ENCODE peak calls at places on chromosomes 4 and X, in nine cellular contexts. C is Karpas-422, Q is GM23248, Z is HCT116, K is GM23338, D is hepatocyte, J is MM.1S, B is SK-N-SH, E is OCI-LY7. X is an unnamed sample. For H3K4me1 and H3K9me2, the result is how much of the 10 kb centered on the place peaks cover.

GRCh38 chr4:118265312-118266144 is 87.3 kb downstream of the PRSS12 start:
- DNase-seq in C (no peak), Q (peak), Z (no peak), K (peak), D (peak), J (no peak), B (peak), E (no peak), X (no peak)

GRCh38 chr4:6271701-6272465 is 2.2 kb downstream of the WFS1 start:
- DNase-seq in C (no peak), Q (no peak), Z (no peak), K (no peak), D (no peak), J (no peak), B (no peak), E (no peak), X (peak)

GRCh38 chr4:81635747-81636146 is 164.0 kb upstream of the RASGEF1B start:
- DNase-seq in C (peak), Q (no peak), Z (peak), K (no peak), D (peak), J (peak), B (no peak), E (peak), X (peak)

GRCh38 chrX:8189096-8189830 is 18.2 kb upstream of the VCX2 start:
- DNase-seq in C (no peak), Q (no peak), Z (no peak), K (no peak), D (no peak), J (no peak), B (no peak), E (no peak), X (no peak)

GRCh38 chr4:22493523-22493922 is 22.3 kb downstream of the ADGRA3 start:
- DNase-seq in C (no peak), Q (no peak), Z (no peak), K (no peak), D (no peak), J (no peak), B (no peak), E (no peak), X (peak)

GRCh38 chr4:72846280-72847111 is 223.0 kb downstream of the COX18 start:
- DNase-seq in C (peak), Q (peak), Z (no peak), K (peak), D (peak), J (peak), B (no peak), E (peak), X (peak)

GRCh38 chrX:2325076-2325784 is 175.5 kb downstream of the DHRSX start:
- DNase-seq in C (no peak), Q (no peak), Z (no peak), K (no peak), D (no peak), J (no peak), B (peak), E (no peak), X (no peak)

GRCh38 chr4:2256781-2257191 is 5.1 kb downstream of the MXD4 start:
- DNase-seq in C (no peak), Q (no peak), Z (no peak), K (no peak), D (no peak), J (no peak), B (peak), E (no peak), X (no peak)

GRCh38 chr4:72377491-72378194 is 191.4 kb downstream of the ADAMTS3 start:
- DNase-seq in C (no peak), Q (peak), Z (no peak), K (no peak), D (no peak), J (no peak), B (no peak), E (no peak), X (no peak)

GRCh38 chr4:64272432-64272831 is 136.8 kb downstream of the TECRL start:
- DNase-seq in C (no peak), Q (no peak), Z (no peak), K (no peak), D (no peak), J (no peak), B (no peak), E (no peak), X (peak)

GRCh38 chr4:37540486-37540885 is 145.7 kb downstream of the RELL1 start:
- DNase-seq in C (no peak), Q (no peak), Z (no peak), K (peak), D (no peak), J (no peak), B (no peak), E (no peak), X (peak)

GRCh38 chr4:37533286-37534033 is 152.7 kb downstream of the RELL1 start:
- DNase-seq in C (peak), Q (no peak), Z (no peak), K (no peak), D (no peak), J (no peak), B (no peak), E (no peak), X (peak)

GRCh38 chr4:37538931-37539330 is 147.2 kb downstream of the RELL1 start:
- DNase-seq in C (no peak), Q (no peak), Z (no peak), K (peak), D (no peak), J (no peak), B (no peak), E (no peak), X (no peak)

GRCh38 chr4:37537484-37537883 is 148.7 kb downstream of the RELL1 start:
- DNase-seq in C (peak), Q (no peak), Z (no peak), K (no peak), D (no peak), J (no peak), B (no peak), E (no peak), X (no peak)

GRCh38 chr4:37535872-37536271 is 150.3 kb downstream of the RELL1 start:
- DNase-seq in C (peak), Q (peak), Z (no peak), K (no peak), D (no peak), J (no peak), B (no peak), E (no peak), X (peak)
- H3K4me1 ChIP-seq in C (under half), Q (under half), Z (under half), K (under half), D (under half), J (under half), B (under half), E (under half), X (under half)

GRCh38 chrX:31294475-31294874 is 222.6 kb upstream of the FTHL17 start:
- DNase-seq in C (no peak), Q (no peak), Z (no peak), K (no peak), D (no peak), J (no peak), B (no peak), E (no peak), X (no peak)

GRCh38 chrX:31297881-31298280 is 226.0 kb upstream of the FTHL17 start:
- DNase-seq in C (no peak), Q (no peak), Z (no peak), K (no peak), D (no peak), J (no peak), B (no peak), E (no peak), X (no peak)

GRCh38 chrX:31298881-31299280 is 227.0 kb upstream of the FTHL17 start:
- DNase-seq in C (no peak), Q (no peak), Z (no peak), K (peak), D (no peak), J (no peak), B (no peak), E (no peak), X (no peak)

GRCh38 chrX:31287861-31288260 is 216.0 kb upstream of the FTHL17 start:
- DNase-seq in C (no peak), Q (no peak), Z (no peak), K (no peak), D (no peak), J (no peak), B (no peak), E (no peak), X (no peak)

DNA sequence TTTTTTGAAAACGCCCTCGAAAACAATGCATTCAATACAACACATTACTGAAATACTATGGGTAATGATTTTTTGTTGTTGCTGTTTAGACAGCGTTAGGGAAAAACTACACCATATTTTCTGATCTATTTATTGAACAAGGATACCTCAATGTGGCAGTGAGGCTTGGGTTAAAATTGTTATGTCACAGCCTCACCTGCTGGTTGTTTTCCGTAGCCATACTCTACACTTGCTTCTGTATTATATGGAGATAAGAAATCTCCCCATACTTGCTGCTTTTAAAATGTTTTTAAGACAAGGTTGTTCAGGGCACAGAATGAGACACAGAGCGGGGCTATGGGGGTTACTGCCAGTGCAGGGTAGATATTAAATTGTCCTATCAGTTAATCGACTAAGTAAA is 221.6 kb upstream of the FTHL17 start:
- DNase-seq in C (no peak), Q (no peak), Z (no peak), K (no peak), D (no peak), J (no peak), B (no peak), E (peak), X (no peak)
- H3K9me2 ChIP-seq in C (under half), Q (under half), Z (under half), K (under half), D (under half), J (under half), B (under half), E (under half), X (under half)

GRCh38 chr4:10107111-10108091 is 9.2 kb downstream of the WDR1 start:
- DNase-seq in C (no peak), Q (peak), Z (no peak), K (no peak), D (no peak), J (no peak), B (no peak), E (no peak), X (peak)
- H3K4me1 ChIP-seq in C (under half), Q (half or more), Z (under half), K (under half), D (under half), J (half or more), B (under half), E (under half), X (half or more)

DNA sequence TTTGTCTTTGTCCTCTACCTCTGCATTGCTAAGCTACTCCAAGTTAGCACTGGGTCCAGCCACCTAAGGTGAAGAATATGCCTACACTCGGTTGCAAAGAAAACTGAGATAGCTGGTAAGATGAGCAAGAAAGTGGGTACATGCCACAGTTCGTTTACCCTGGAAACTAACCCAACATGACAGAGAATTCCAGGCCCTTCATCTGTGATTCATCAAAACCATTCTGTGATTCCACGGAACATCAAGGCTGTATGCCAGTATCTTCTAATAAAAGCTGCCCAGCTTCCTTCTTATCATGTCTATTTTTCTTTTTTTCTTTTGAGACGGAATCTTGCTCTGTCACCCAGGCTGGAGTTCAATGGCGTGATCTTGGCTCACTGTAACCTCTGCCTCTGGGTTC is 58.7 kb upstream of the SPANXC start:
- DNase-seq in C (no peak), Q (no peak), Z (no peak), K (no peak), D (no peak), J (no peak), B (no peak), E (no peak), X (peak)
- H3K9me2 ChIP-seq in C (under half), Q (under half), Z (under half), K (under half), D (under half), J (under half), B (under half), E (under half), X (under half)

DNA sequence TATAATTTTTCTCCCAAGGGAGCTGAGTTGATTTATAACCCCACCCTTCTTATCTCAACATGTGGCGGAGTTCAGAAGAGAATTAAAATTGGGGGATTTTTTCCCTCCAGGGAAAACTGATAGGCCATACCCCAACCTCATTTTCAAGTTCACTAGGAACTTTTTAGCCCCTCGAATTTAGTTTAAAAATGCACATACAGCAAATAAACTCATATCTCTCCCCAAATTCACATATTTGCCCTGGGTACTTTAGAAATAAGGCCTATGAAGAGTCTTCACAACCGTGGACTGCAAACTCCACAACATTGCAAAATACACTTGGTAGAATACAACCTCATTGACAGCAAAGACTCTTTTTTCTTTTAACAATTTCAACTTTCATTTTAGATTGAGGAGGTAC is 206.7 kb upstream of the LEF1 start:
- DNase-seq in C (no peak), Q (no peak), Z (no peak), K (no peak), D (no peak), J (no peak), B (no peak), E (no peak), X (no peak)
- H3K4me1 ChIP-seq in C (under half), Q (under half), Z (under half), K (under half), D (under half), J (under half), B (under half), E (under half), X (under half)

GRCh38 chrX:111568356-111568755 is 56.9 kb downstream of the SERTM2 start:
- DNase-seq in C (no peak), Q (peak), Z (peak), K (peak), D (peak), J (no peak), B (peak), E (no peak), X (peak)
- H3K9me2 ChIP-seq in C (under half), Q (under half), Z (under half), K (under half), D (under half), J (under half), B (under half), E (under half), X (under half)

X was measured in PC-3.